ENCODE peak calls at places on chromosomes 16 and 17, in six cellular contexts. S is CD8-positive, alpha-beta memory T cell; I is ureter; H is NCI-H1105; W is kidney epithelial cell; C is HTR-8/SVneo. M is an unnamed sample.

GRCh38 chr17:5631958-5632357 is 47.6 kb upstream of the NLRP1 start:
- DNase-seq in S (no peak), I (no peak), H (no peak), W (no peak), C (no peak), M (no peak)

GRCh38 chr16:4488486-4488967 is 12.3 kb downstream of the HMOX2 start:
- DNase-seq in S (no peak), I (no peak), H (no peak), W (no peak), C (no peak), M (peak)

GRCh38 chr16:10168258-10168657 is 14.0 kb downstream of the GRIN2A start:
- DNase-seq in S (no peak), I (no peak), H (no peak), W (no peak), C (no peak), M (no peak)

GRCh38 chr17:77882481-77883212 is 75.9 kb upstream of the TNRC6C start:
- DNase-seq in S (peak), I (no peak), H (no peak), W (no peak), C (no peak), M (peak)

GRCh38 chr16:11386791-11387546 is 41.7 kb downstream of the RMI2 start:
- DNase-seq in S (no peak), I (no peak), H (no peak), W (no peak), C (no peak), M (no peak)

GRCh38 chr17:16880843-16881230 is 91.1 kb downstream of the TNFRSF13B start:
- DNase-seq in S (no peak), I (no peak), H (no peak), W (no peak), C (no peak), M (no peak)

GRCh38 chr17:27496501-27496943 is 40.3 kb downstream of the KSR1 start:
- DNase-seq in S (no peak), I (no peak), H (no peak), W (no peak), C (no peak), M (no peak)

GRCh38 chr16:693766-694165 is 3.6 kb upstream of the WDR24 start:
- DNase-seq in S (no peak), I (no peak), H (no peak), W (no peak), C (no peak), M (peak)

GRCh38 chr16:89646270-89646669 is 11.2 kb downstream of the CHMP1A start:
- DNase-seq in S (no peak), I (no peak), H (no peak), W (no peak), C (no peak), M (no peak)

GRCh38 chr17:77228224-77229215 is 87.8 kb downstream of the SEC14L1 start:
- DNase-seq in S (no peak), I (no peak), H (no peak), W (no peak), C (no peak), M (no peak)

GRCh38 chr17:41844971-41845370 is 7.3 kb downstream of the KLHL10 start:
- DNase-seq in S (no peak), I (no peak), H (no peak), W (no peak), C (peak), M (no peak)

GRCh38 chr16:24141917-24142316 is 114.2 kb upstream of the CACNG3 start:
- DNase-seq in S (no peak), I (no peak), H (no peak), W (no peak), C (no peak), M (no peak)

GRCh38 chr17:82006468-82007227 is 16.0 kb downstream of the CENPX start:
- DNase-seq in S (no peak), I (no peak), H (no peak), W (no peak), C (no peak), M (no peak)

GRCh38 chr17:66627985-66628384 is 206.9 kb upstream of the CACNG5 start:
- DNase-seq in S (no peak), I (no peak), H (no peak), W (no peak), C (no peak), M (no peak)

GRCh38 chr17:40453881-40454630 is 10.8 kb downstream of the IGFBP4 start:
- DNase-seq in S (no peak), I (no peak), H (no peak), W (no peak), C (no peak), M (no peak)

GRCh38 chr16:49708491-49708890 is 147.4 kb downstream of the ZNF423 start:
- DNase-seq in S (no peak), I (no peak), H (no peak), W (no peak), C (no peak), M (no peak)

GRCh38 chr16:31870809-31871208 is 2.8 kb upstream of the ZNF267 start:
- DNase-seq in S (no peak), I (no peak), H (no peak), W (no peak), C (no peak), M (no peak)

GRCh38 chr17:22453181-22453580 is 760.9 kb downstream of the KCNJ18 start:
- DNase-seq in S (no peak), I (no peak), H (no peak), W (no peak), C (no peak), M (no peak)

GRCh38 chr17:70190959-70191805 is 21.9 kb downstream of the KCNJ2 start:
- DNase-seq in S (no peak), I (no peak), H (peak), W (no peak), C (no peak), M (no peak)

GRCh38 chr17:7823581-7824001 is 10.4 kb upstream of the KDM6B start:
- DNase-seq in S (no peak), I (no peak), H (no peak), W (no peak), C (no peak), M (no peak)

GRCh38 chr16:47660540-47660939 is 199.4 kb downstream of the PHKB start:
- DNase-seq in S (no peak), I (no peak), H (no peak), W (no peak), C (no peak), M (no peak)

GRCh38 chr17:19645608-19646250 is 2.8 kb upstream of the ALDH3A2 start:
- DNase-seq in S (peak), I (no peak), H (no peak), W (no peak), C (peak), M (peak)

GRCh38 chr16:31201511-31202401 is 804 bp downstream of the PYCARD start:
- DNase-seq in S (peak), I (peak), H (peak), W (no peak), C (no peak), M (peak)

GRCh38 chr16:84096447-84097005 is 20.2 kb downstream of the MBTPS1 start:
- DNase-seq in S (no peak), I (no peak), H (no peak), W (no peak), C (no peak), M (no peak)

GRCh38 chr16:30924086-30924714 is 828 bp downstream of the FBXL19 start:
- DNase-seq in S (no peak), I (no peak), H (no peak), W (no peak), C (no peak), M (no peak)

GRCh38 chr16:68351991-68352431 is 41.2 kb downstream of the PRMT7 start:
- DNase-seq in S (no peak), I (peak), H (no peak), W (no peak), C (no peak), M (no peak)

GRCh38 chr16:12290868-12291267 is 314.3 kb downstream of the SNX29 start:
- DNase-seq in S (no peak), I (no peak), H (no peak), W (no peak), C (no peak), M (no peak)

GRCh38 chr16:89489731-89490385 is 503 bp downstream of the ANKRD11 start:
- DNase-seq in S (no peak), I (no peak), H (no peak), W (no peak), C (no peak), M (no peak)

GRCh38 chr17:49687878-49688491 is 10.1 kb upstream of the SPOP start:
- DNase-seq in S (no peak), I (no peak), H (no peak), W (no peak), C (peak), M (no peak)

GRCh38 chr17:3983945-3984484 is 19.8 kb upstream of the ATP2A3 start:
- DNase-seq in S (no peak), I (no peak), H (no peak), W (no peak), C (peak), M (no peak)

GRCh38 chr17:3794890-3795757 is 5.9 kb downstream of the ITGAE start:
- DNase-seq in S (peak), I (no peak), H (no peak), W (peak), C (no peak), M (no peak)

GRCh38 chr17:2948721-2949468 is 114.5 kb downstream of the OR1D5 start:
- DNase-seq in S (no peak), I (no peak), H (no peak), W (no peak), C (no peak), M (no peak)

GRCh38 chr17:80885922-80886582 is 105.6 kb upstream of the CHMP6 start:
- DNase-seq in S (no peak), I (no peak), H (no peak), W (no peak), C (no peak), M (no peak)

GRCh38 chr16:86740817-86741799 is 162.8 kb downstream of the FOXL1 start:
- DNase-seq in S (no peak), I (no peak), H (no peak), W (no peak), C (peak), M (no peak)